ENCODE peak calls at places on chromosomes 13 and 19, in eight cellular contexts. One of them, this sample, is unnamed.

GRCh38 chr19:5059191-5059579 is 90.3 kb downstream of the KDM4B start:
- DNase-seq in neural progenitor cell: peak; percentile 54
- DNase-seq in lung: no peak
- DNase-seq in BJ: no peak
- DNase-seq in mammary epithelial cell: no peak
- DNase-seq in upper lobe of right lung: no peak
- DNase-seq in fibroblast of lung: no peak
- DNase-seq in mucosa of descending colon: no peak
- DNase-seq in this sample: no peak

GRCh38 chr19:34712606-34713261 is 21.3 kb upstream of the ZNF181 start:
- DNase-seq in neural progenitor cell: peak; percentile 86
- DNase-seq in lung: peak; percentile 68
- DNase-seq in BJ: peak; percentile 10
- DNase-seq in mammary epithelial cell: peak; percentile 61
- DNase-seq in upper lobe of right lung: no peak
- DNase-seq in fibroblast of lung: peak; percentile 87
- DNase-seq in mucosa of descending colon: no peak
- DNase-seq in this sample: peak; percentile 52

GRCh38 chr19:58150328-58150921 is at the start of gene ZNF329:
- DNase-seq in neural progenitor cell: peak; percentile 94
- DNase-seq in lung: peak; percentile 76
- DNase-seq in BJ: peak; percentile 23
- DNase-seq in mammary epithelial cell: peak; percentile 78
- DNase-seq in upper lobe of right lung: peak; percentile 89
- DNase-seq in fibroblast of lung: peak; percentile 80
- DNase-seq in mucosa of descending colon: peak; percentile 91
- DNase-seq in this sample: peak; percentile 40

GRCh38 chr19:44367024-44367423 is 10.5 kb upstream of the ZNF112 start:
- DNase-seq in neural progenitor cell: no peak
- DNase-seq in lung: no peak
- DNase-seq in BJ: no peak
- DNase-seq in mammary epithelial cell: no peak
- DNase-seq in upper lobe of right lung: no peak
- DNase-seq in fibroblast of lung: peak; percentile 46
- DNase-seq in mucosa of descending colon: no peak
- DNase-seq in this sample: no peak

GRCh38 chr19:45047188-45047797 is 8.4 kb downstream of the CLASRP start:
- DNase-seq in neural progenitor cell: no peak
- DNase-seq in lung: no peak
- DNase-seq in BJ: no peak
- DNase-seq in mammary epithelial cell: no peak
- DNase-seq in upper lobe of right lung: no peak
- DNase-seq in fibroblast of lung: no peak
- DNase-seq in mucosa of descending colon: no peak
- DNase-seq in this sample: no peak

GRCh38 chr13:77507931-77508776 is 27.4 kb upstream of the SCEL start:
- DNase-seq in neural progenitor cell: no peak
- DNase-seq in lung: no peak
- DNase-seq in BJ: peak; percentile 34
- DNase-seq in mammary epithelial cell: peak; percentile 92
- DNase-seq in upper lobe of right lung: no peak
- DNase-seq in fibroblast of lung: peak; percentile 87
- DNase-seq in mucosa of descending colon: no peak
- DNase-seq in this sample: peak; percentile 48

GRCh38 chr13:99867535-99868271 is 103.9 kb downstream of the ZIC5 start:
- DNase-seq in neural progenitor cell: no peak
- DNase-seq in lung: no peak
- DNase-seq in BJ: no peak
- DNase-seq in mammary epithelial cell: no peak
- DNase-seq in upper lobe of right lung: no peak
- DNase-seq in fibroblast of lung: no peak
- DNase-seq in mucosa of descending colon: no peak
- DNase-seq in this sample: no peak

GRCh38 chr13:42971670-42972355 is 20.2 kb downstream of the EPSTI1 start:
- DNase-seq in neural progenitor cell: no peak
- DNase-seq in lung: no peak
- DNase-seq in BJ: no peak
- DNase-seq in mammary epithelial cell: no peak
- DNase-seq in upper lobe of right lung: no peak
- DNase-seq in fibroblast of lung: no peak
- DNase-seq in mucosa of descending colon: no peak
- DNase-seq in this sample: no peak

GRCh38 chr13:21075303-21076264 is 14.2 kb upstream of the LATS2 start:
- DNase-seq in neural progenitor cell: peak; percentile 64
- DNase-seq in lung: no peak
- DNase-seq in BJ: no peak
- DNase-seq in mammary epithelial cell: no peak
- DNase-seq in upper lobe of right lung: peak; percentile 72
- DNase-seq in fibroblast of lung: peak; percentile 39
- DNase-seq in mucosa of descending colon: no peak
- DNase-seq in this sample: no peak

GRCh38 chr19:18733196-18733647 is 49.7 kb downstream of the CRTC1 start:
- DNase-seq in neural progenitor cell: no peak
- DNase-seq in lung: no peak
- DNase-seq in BJ: no peak
- DNase-seq in mammary epithelial cell: no peak
- DNase-seq in upper lobe of right lung: no peak
- DNase-seq in fibroblast of lung: peak; percentile 90
- DNase-seq in mucosa of descending colon: no peak
- DNase-seq in this sample: peak; percentile 22
- TF ChIP-seq CTCF in neural progenitor cell: no peak
- TF ChIP-seq CTCF in lung: no peak
- TF ChIP-seq CTCF in BJ: no peak
- TF ChIP-seq CTCF in mammary epithelial cell: no peak
- TF ChIP-seq CTCF in upper lobe of right lung: no peak
- TF ChIP-seq CTCF in fibroblast of lung: no peak
- TF ChIP-seq CTCF in mucosa of descending colon: no peak
- TF ChIP-seq CTCF in this sample: no peak

DNA sequence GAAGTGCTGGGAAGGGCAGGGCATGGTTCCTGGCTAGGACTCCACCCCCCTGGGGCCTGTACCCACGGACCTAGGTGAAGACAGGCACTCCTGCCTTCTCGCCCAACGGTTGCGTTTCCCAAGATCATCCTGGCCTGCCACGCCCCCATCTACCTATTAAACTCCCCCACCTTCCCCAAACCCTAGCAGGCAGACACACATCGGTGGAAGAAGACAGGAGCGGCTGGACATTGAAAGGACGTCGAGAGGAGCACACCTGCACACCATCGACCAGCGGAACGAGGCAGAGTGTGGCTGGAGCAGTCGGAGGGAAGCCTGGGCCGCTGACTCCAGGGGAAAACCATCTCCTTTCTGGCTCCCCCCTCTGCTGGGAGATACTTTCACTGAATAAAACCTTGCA is 45.6 kb upstream of the ALOX5AP start:
- DNase-seq in neural progenitor cell: no peak
- DNase-seq in lung: no peak
- DNase-seq in BJ: no peak
- DNase-seq in mammary epithelial cell: no peak
- DNase-seq in upper lobe of right lung: no peak
- DNase-seq in fibroblast of lung: no peak
- DNase-seq in mucosa of descending colon: peak; percentile 47
- DNase-seq in this sample: no peak
- H3K4me3 ChIP-seq in neural progenitor cell: no peak overlapping the region
- H3K4me3 ChIP-seq in lung: no peak overlapping the region
- H3K4me3 ChIP-seq in BJ: peak overlapping the region; percentile 43
- H3K4me3 ChIP-seq in mammary epithelial cell: no peak overlapping the region
- H3K4me3 ChIP-seq in upper lobe of right lung: peak overlapping the region; percentile 46
- H3K4me3 ChIP-seq in fibroblast of lung: no peak overlapping the region
- H3K4me3 ChIP-seq in mucosa of descending colon: no peak overlapping the region
- H3K4me3 ChIP-seq in this sample: peak overlapping the region; percentile 37

GRCh38 chr13:106484084-106484754 is 51.2 kb downstream of the EFNB2 start:
- DNase-seq in neural progenitor cell: no peak
- DNase-seq in lung: no peak
- DNase-seq in BJ: no peak
- DNase-seq in mammary epithelial cell: no peak
- DNase-seq in upper lobe of right lung: no peak
- DNase-seq in fibroblast of lung: no peak
- DNase-seq in mucosa of descending colon: no peak
- DNase-seq in this sample: no peak

GRCh38 chr13:106486287-106486686 is 49.2 kb downstream of the EFNB2 start:
- DNase-seq in neural progenitor cell: no peak
- DNase-seq in lung: no peak
- DNase-seq in BJ: no peak
- DNase-seq in mammary epithelial cell: no peak
- DNase-seq in upper lobe of right lung: no peak
- DNase-seq in fibroblast of lung: no peak
- DNase-seq in mucosa of descending colon: no peak
- DNase-seq in this sample: no peak

GRCh38 chr13:106488075-106488474 is 47.4 kb downstream of the EFNB2 start:
- DNase-seq in neural progenitor cell: no peak
- DNase-seq in lung: no peak
- DNase-seq in BJ: no peak
- DNase-seq in mammary epithelial cell: no peak
- DNase-seq in upper lobe of right lung: no peak
- DNase-seq in fibroblast of lung: no peak
- DNase-seq in mucosa of descending colon: no peak
- DNase-seq in this sample: no peak

GRCh38 chr13:106481919-106482318 is 53.5 kb downstream of the EFNB2 start:
- DNase-seq in neural progenitor cell: no peak
- DNase-seq in lung: no peak
- DNase-seq in BJ: no peak
- DNase-seq in mammary epithelial cell: no peak
- DNase-seq in upper lobe of right lung: no peak
- DNase-seq in fibroblast of lung: no peak
- DNase-seq in mucosa of descending colon: no peak
- DNase-seq in this sample: no peak

GRCh38 chr13:106484755-106485193 is 50.7 kb downstream of the EFNB2 start:
- DNase-seq in neural progenitor cell: no peak
- DNase-seq in lung: no peak
- DNase-seq in BJ: no peak
- DNase-seq in mammary epithelial cell: no peak
- DNase-seq in upper lobe of right lung: no peak
- DNase-seq in fibroblast of lung: peak; percentile 65
- DNase-seq in mucosa of descending colon: no peak
- DNase-seq in this sample: no peak
- TF ChIP-seq CTCF in neural progenitor cell: no peak
- TF ChIP-seq CTCF in lung: no peak
- TF ChIP-seq CTCF in BJ: no peak
- TF ChIP-seq CTCF in mammary epithelial cell: no peak
- TF ChIP-seq CTCF in upper lobe of right lung: no peak
- TF ChIP-seq CTCF in fibroblast of lung: no peak
- TF ChIP-seq CTCF in mucosa of descending colon: no peak
- TF ChIP-seq CTCF in this sample: no peak

DNA sequence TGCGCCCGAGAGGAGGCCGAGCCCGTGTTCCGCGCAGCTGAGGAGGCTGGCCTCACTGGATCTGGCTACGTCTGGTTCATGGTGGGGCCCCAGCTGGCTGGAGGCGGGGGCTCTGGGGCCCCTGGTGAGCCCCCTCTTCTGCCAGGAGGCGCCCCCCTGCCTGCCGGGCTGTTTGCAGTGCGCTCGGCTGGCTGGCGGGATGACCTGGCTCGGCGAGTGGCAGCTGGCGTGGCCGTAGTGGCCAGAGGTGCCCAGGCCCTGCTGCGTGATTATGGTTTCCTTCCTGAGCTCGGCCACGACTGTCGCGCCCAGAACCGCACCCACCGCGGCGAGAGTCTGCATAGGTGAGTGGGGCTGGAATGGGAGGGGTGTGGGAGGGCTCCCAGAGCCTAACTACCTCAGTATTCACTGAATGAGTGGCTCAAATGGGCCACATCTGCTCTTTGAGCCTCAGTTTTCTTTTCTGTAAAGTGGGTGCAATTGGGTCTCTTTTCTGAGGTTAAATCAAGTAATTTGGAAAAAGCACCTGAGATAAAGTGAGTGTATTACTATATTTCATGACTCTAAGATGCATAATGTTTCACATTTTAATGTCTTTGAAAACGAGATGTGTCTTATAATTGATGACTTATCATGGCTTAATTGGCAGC is 11.7 kb downstream of the GRIN2D start:
- DNase-seq in neural progenitor cell: no peak
- DNase-seq in lung: no peak
- DNase-seq in BJ: no peak
- DNase-seq in mammary epithelial cell: no peak
- DNase-seq in upper lobe of right lung: no peak
- DNase-seq in fibroblast of lung: no peak
- DNase-seq in mucosa of descending colon: no peak
- DNase-seq in this sample: no peak
- H3K4me3 ChIP-seq in neural progenitor cell: no peak overlapping the region
- H3K4me3 ChIP-seq in lung: no peak overlapping the region
- H3K4me3 ChIP-seq in BJ: no peak overlapping the region
- H3K4me3 ChIP-seq in mammary epithelial cell: no peak overlapping the region
- H3K4me3 ChIP-seq in upper lobe of right lung: no peak overlapping the region
- H3K4me3 ChIP-seq in fibroblast of lung: no peak overlapping the region
- H3K4me3 ChIP-seq in mucosa of descending colon: no peak overlapping the region
- H3K4me3 ChIP-seq in this sample: no peak overlapping the region

GRCh38 chr13:39684531-39685137 is 29.2 kb downstream of the COG6 start:
- DNase-seq in neural progenitor cell: peak; percentile 64
- DNase-seq in lung: no peak
- DNase-seq in BJ: peak; percentile 4
- DNase-seq in mammary epithelial cell: peak; percentile 16
- DNase-seq in upper lobe of right lung: no peak
- DNase-seq in fibroblast of lung: peak; percentile 77
- DNase-seq in mucosa of descending colon: no peak
- DNase-seq in this sample: no peak
- TF ChIP-seq CTCF in neural progenitor cell: peak; percentile 60
- TF ChIP-seq CTCF in lung: no peak
- TF ChIP-seq CTCF in BJ: peak; percentile 6
- TF ChIP-seq CTCF in mammary epithelial cell: peak; percentile 25
- TF ChIP-seq CTCF in upper lobe of right lung: peak; percentile 50
- TF ChIP-seq CTCF in fibroblast of lung: no peak
- TF ChIP-seq CTCF in mucosa of descending colon: no peak
- TF ChIP-seq CTCF in this sample: no peak

GRCh38 chr19:10717054-10717355 is 874 bp upstream of the DNM2 start:
- DNase-seq in neural progenitor cell: no peak
- DNase-seq in lung: no peak
- DNase-seq in BJ: no peak
- DNase-seq in mammary epithelial cell: no peak
- DNase-seq in upper lobe of right lung: no peak
- DNase-seq in fibroblast of lung: no peak
- DNase-seq in mucosa of descending colon: no peak
- DNase-seq in this sample: no peak
- H3K4me3 ChIP-seq in neural progenitor cell: peak overlapping the region; percentile 39
- H3K4me3 ChIP-seq in lung: no peak overlapping the region
- H3K4me3 ChIP-seq in BJ: no peak overlapping the region
- H3K4me3 ChIP-seq in mammary epithelial cell: no peak overlapping the region
- H3K4me3 ChIP-seq in upper lobe of right lung: peak overlapping the region; percentile 11
- H3K4me3 ChIP-seq in fibroblast of lung: no peak overlapping the region
- H3K4me3 ChIP-seq in mucosa of descending colon: peak overlapping the region; percentile 90
- H3K4me3 ChIP-seq in this sample: no peak overlapping the region

GRCh38 chr19:1787116-1787515 is 25.0 kb downstream of the ATP8B3 start:
- DNase-seq in neural progenitor cell: no peak
- DNase-seq in lung: no peak
- DNase-seq in BJ: no peak
- DNase-seq in mammary epithelial cell: no peak
- DNase-seq in upper lobe of right lung: no peak
- DNase-seq in fibroblast of lung: no peak
- DNase-seq in mucosa of descending colon: no peak
- DNase-seq in this sample: no peak
- TF ChIP-seq CTCF in neural progenitor cell: no peak
- TF ChIP-seq CTCF in lung: no peak
- TF ChIP-seq CTCF in BJ: no peak
- TF ChIP-seq CTCF in mammary epithelial cell: no peak
- TF ChIP-seq CTCF in upper lobe of right lung: no peak
- TF ChIP-seq CTCF in fibroblast of lung: no peak
- TF ChIP-seq CTCF in mucosa of descending colon: no peak
- TF ChIP-seq CTCF in this sample: no peak

GRCh38 chr13:52450793-52451116 is 321 bp upstream of the VPS36 start:
- DNase-seq in neural progenitor cell: no peak
- DNase-seq in lung: no peak
- DNase-seq in BJ: no peak
- DNase-seq in mammary epithelial cell: no peak
- DNase-seq in upper lobe of right lung: no peak
- DNase-seq in fibroblast of lung: no peak
- DNase-seq in mucosa of descending colon: no peak
- DNase-seq in this sample: no peak
- H3K4me3 ChIP-seq in neural progenitor cell: peak overlapping the region; percentile 78
- H3K4me3 ChIP-seq in lung: no peak overlapping the region
- H3K4me3 ChIP-seq in BJ: no peak overlapping the region
- H3K4me3 ChIP-seq in mammary epithelial cell: peak overlapping the region; percentile 36
- H3K4me3 ChIP-seq in upper lobe of right lung: peak overlapping the region; percentile 85
- H3K4me3 ChIP-seq in fibroblast of lung: peak overlapping the region; percentile 23
- H3K4me3 ChIP-seq in mucosa of descending colon: peak overlapping the region; percentile 94
- H3K4me3 ChIP-seq in this sample: no peak overlapping the region

GRCh38 chr19:3575260-3575741 is 2.6 kb downstream of the HMG20B start:
- DNase-seq in neural progenitor cell: peak; percentile 59
- DNase-seq in lung: no peak
- DNase-seq in BJ: no peak
- DNase-seq in mammary epithelial cell: no peak
- DNase-seq in upper lobe of right lung: no peak
- DNase-seq in fibroblast of lung: no peak
- DNase-seq in mucosa of descending colon: no peak
- DNase-seq in this sample: no peak
- TF ChIP-seq CTCF in neural progenitor cell: peak; percentile 45
- TF ChIP-seq CTCF in lung: no peak
- TF ChIP-seq CTCF in BJ: peak; percentile 23
- TF ChIP-seq CTCF in mammary epithelial cell: peak; percentile 68
- TF ChIP-seq CTCF in upper lobe of right lung: no peak
- TF ChIP-seq CTCF in fibroblast of lung: peak; percentile 30
- TF ChIP-seq CTCF in mucosa of descending colon: no peak
- TF ChIP-seq CTCF in this sample: peak; percentile 34

This sample was measured in HFF-Myc.